ENCODE peak calls at places on chromosomes 6 and 20, in four cellular contexts. H is CD8-positive, alpha-beta T cell; I is activated naive CD4-positive, alpha-beta T cell treated with anti-CD3 and anti-CD28 coated beads, Interleukin-2, amount 50 U/mL, for 72 hours; R is T-cell. W is an unnamed sample.

GRCh38 chr6:121767254-121767653 is 331.8 kb downstream of the GJA1 start:
- ATAC-seq in H (no peak), I (no peak), R (no peak), W (no peak)

GRCh38 chr6:15410752-15411151 is 164.9 kb downstream of the JARID2 start:
- ATAC-seq in I (no peak), R (no peak), H (no peak), W (no peak)

GRCh38 chr20:14580426-14581074 is 243.1 kb upstream of the FLRT3 start:
- ATAC-seq in R (no peak), H (no peak), I (no peak), W (no peak)

GRCh38 chr6:144408151-144408550 is 123.0 kb downstream of the UTRN start:
- ATAC-seq in R (no peak), H (no peak), I (no peak), W (no peak)

GRCh38 chr6:116201538-116201937 is 52.3 kb downstream of the TSPYL4 start:
- ATAC-seq in I (no peak), R (no peak), H (no peak), W (no peak)

GRCh38 chr6:169990095-169991030 is 238.9 kb downstream of the ERMARD start:
- ATAC-seq in I (peak; percentile 94), H (peak; percentile 93), R (peak; percentile 79), W (peak; percentile 25)

GRCh38 chr20:44460795-44461141 is 14.9 kb upstream of the TTPAL start:
- ATAC-seq in I (no peak), H (no peak), R (peak; percentile 30), W (peak; percentile 51)

GRCh38 chr6:2756245-2756644 is 5.5 kb upstream of the MYLK4 start:
- ATAC-seq in H (no peak), I (no peak), R (no peak), W (no peak)

GRCh38 chr20:63017826-63018411 is 11.2 kb upstream of the BHLHE23 start:
- ATAC-seq in R (no peak), H (no peak), I (no peak), W (peak; percentile 9)

GRCh38 chr6:6362051-6362450 is 41.6 kb upstream of the F13A1 start:
- ATAC-seq in H (no peak), R (no peak), I (no peak), W (no peak)

GRCh38 chr6:106145741-106146227 is 59.6 kb downstream of the PRDM1 start:
- ATAC-seq in H (no peak), I (peak; percentile 33), R (no peak), W (no peak)

GRCh38 chr20:2866236-2866635 is 7.0 kb upstream of the PTPRA start:
- ATAC-seq in H (no peak), R (peak; percentile 14), I (no peak), W (no peak)

GRCh38 chr20:63846128-63846771 is 15.0 kb upstream of the ABHD16B start:
- ATAC-seq in I (no peak), H (peak; percentile 31), R (peak; percentile 37), W (peak; percentile 12)

GRCh38 chr6:167896648-167897047 is 69.9 kb downstream of the AFDN start:
- ATAC-seq in H (no peak), R (no peak), I (no peak), W (no peak)

GRCh38 chr6:17081273-17081672 is 20.6 kb upstream of the STMND1 start:
- ATAC-seq in H (no peak), R (no peak), I (no peak), W (no peak)

GRCh38 chr6:14984454-14984853 is 261.4 kb upstream of the JARID2 start:
- ATAC-seq in I (no peak), H (no peak), R (no peak), W (peak; percentile 73)

GRCh38 chr20:43749734-43750294 is 23.0 kb upstream of the GTSF1L start:
- ATAC-seq in H (peak; percentile 82), R (peak; percentile 76), I (peak; percentile 5), W (peak; percentile 90)

GRCh38 chr6:153735761-153736160 is 303.3 kb upstream of the OPRM1 start:
- ATAC-seq in R (no peak), I (no peak), H (no peak), W (no peak)

GRCh38 chr6:34795836-34796425 is 4.0 kb downstream of the BLTP3A start:
- ATAC-seq in I (no peak), R (no peak), H (no peak), W (no peak)

GRCh38 chr6:142868917-142869316 is 76.1 kb downstream of the HIVEP2 start:
- ATAC-seq in H (no peak), R (no peak), I (no peak), W (no peak)

GRCh38 chr6:18513253-18513798 is 126.2 kb downstream of the RNF144B start:
- ATAC-seq in I (peak; percentile 82), R (no peak), H (no peak), W (no peak)

GRCh38 chr6:40568062-40568708 is 19.0 kb downstream of the LRFN2 start:
- ATAC-seq in R (no peak), H (no peak), I (no peak), W (no peak)

GRCh38 chr6:149646599-149646998 is 1.9 kb downstream of the KATNA1 start:
- ATAC-seq in I (no peak), H (no peak), R (no peak), W (no peak)

GRCh38 chr6:4668271-4669179 is 107.7 kb upstream of the CDYL start:
- ATAC-seq in I (no peak), R (no peak), H (no peak), W (no peak)

GRCh38 chr6:158008894-158009891 is 27.5 kb downstream of the SYNJ2 start:
- ATAC-seq in H (peak; percentile 49), R (peak; percentile 84), I (peak; percentile 56), W (no peak)

W was measured in esophagus mucosa.